ENCODE peak calls at places on chromosomes 7 and 10, in eight cellular contexts. E is GM12865; K is CD4-positive, alpha-beta T cell; J is AG04450; H is GM23338; P is tibial nerve; Q is LoVo; M is RPMI7951. B is an unnamed sample.

GRCh38 chr7:129144095-129144833 is at the start of gene TSPAN33:
- DNase-seq in E (peak; percentile 84), K (peak; percentile 55), J (no peak), H (peak; percentile 96), P (peak; percentile 71), Q (peak; percentile 91), M (peak; percentile 67), B (peak; percentile 72)

GRCh38 chr10:122567056-122567660 is 6.6 kb downstream of the DMBT1 start:
- DNase-seq in E (peak; percentile 29), K (no peak), J (no peak), H (peak; percentile 61), P (no peak), Q (no peak), M (peak; percentile 22), B (peak; percentile 17)

GRCh38 chr7:157158400-157158799 is 19.7 kb downstream of the UBE3C start:
- DNase-seq in E (no peak), K (no peak), J (no peak), H (no peak), P (no peak), Q (no peak), M (no peak), B (no peak)

GRCh38 chr7:129845972-129846327 is 106.8 kb downstream of the UBE2H start:
- DNase-seq in E (no peak), K (no peak), J (peak; percentile 54), H (no peak), P (no peak), Q (peak; percentile 52), M (peak; percentile 84), B (no peak)

GRCh38 chr7:74017122-74017521 is 10.9 kb upstream of the ELN start:
- DNase-seq in E (no peak), K (no peak), J (no peak), H (no peak), P (no peak), Q (no peak), M (peak; percentile 36), B (no peak)

GRCh38 chr7:44097064-44097932 is 6.8 kb upstream of the AEBP1 start:
- DNase-seq in E (peak; percentile 44), K (no peak), J (no peak), H (no peak), P (no peak), Q (no peak), M (no peak), B (no peak)

GRCh38 chr7:101363734-101364374 is 1.2 kb downstream of the COL26A1 start:
- DNase-seq in E (peak; percentile 72), K (peak; percentile 54), J (peak; percentile 7), H (peak; percentile 83), P (peak; percentile 11), Q (peak; percentile 71), M (peak; percentile 51), B (peak; percentile 31)

GRCh38 chr7:79352323-79352722 is 101.1 kb downstream of the MAGI2 start:
- DNase-seq in E (no peak), K (no peak), J (no peak), H (no peak), P (no peak), Q (no peak), M (no peak), B (no peak)

GRCh38 chr10:127175357-127176110 is 20.9 kb downstream of the INSYN2A start:
- DNase-seq in E (no peak), K (no peak), J (no peak), H (no peak), P (no peak), Q (no peak), M (no peak), B (no peak)

GRCh38 chr7:136133491-136133990 is 156.4 kb upstream of the MTPN start:
- DNase-seq in E (no peak), K (no peak), J (peak; percentile 11), H (peak; percentile 11), P (no peak), Q (no peak), M (peak; percentile 85), B (no peak)

GRCh38 chr7:148624735-148625134 is 34.2 kb downstream of the C7orf33 start:
- DNase-seq in E (no peak), K (no peak), J (no peak), H (no peak), P (no peak), Q (no peak), M (peak; percentile 53), B (no peak)

GRCh38 chr7:150800576-150801241 is at the start of gene TMEM176A:
- DNase-seq in E (no peak), K (no peak), J (no peak), H (peak; percentile 37), P (no peak), Q (no peak), M (no peak), B (no peak)

GRCh38 chr10:127046975-127047877 is 142.0 kb downstream of the DOCK1 start:
- DNase-seq in E (no peak), K (no peak), J (no peak), H (no peak), P (no peak), Q (no peak), M (no peak), B (no peak)

GRCh38 chr7:7996568-7996967 is 28.0 kb downstream of the GLCCI1 start:
- DNase-seq in E (peak; percentile 63), K (no peak), J (no peak), H (peak; percentile 27), P (no peak), Q (peak; percentile 14), M (no peak), B (no peak)

GRCh38 chr7:7795736-7796135 is 77.3 kb upstream of the RPA3 start:
- DNase-seq in E (no peak), K (no peak), J (no peak), H (no peak), P (no peak), Q (peak; percentile 60), M (peak; percentile 80), B (no peak)

GRCh38 chr10:78817804-78818203 is 251.0 kb upstream of the ZMIZ1 start:
- DNase-seq in E (no peak), K (no peak), J (no peak), H (peak; percentile 15), P (no peak), Q (no peak), M (no peak), B (no peak)

GRCh38 chr10:20834825-20835224 is 62.3 kb downstream of the NEBL start:
- DNase-seq in E (no peak), K (no peak), J (no peak), H (no peak), P (no peak), Q (no peak), M (no peak), B (no peak)

GRCh38 chr7:40162516-40162915 is 27.7 kb downstream of the SUGCT start:
- DNase-seq in E (no peak), K (no peak), J (no peak), H (no peak), P (no peak), Q (no peak), M (peak; percentile 48), B (no peak)

GRCh38 chr7:155351120-155351870 is 53.6 kb downstream of the INSIG1 start:
- DNase-seq in E (no peak), K (no peak), J (no peak), H (no peak), P (no peak), Q (no peak), M (no peak), B (no peak)

GRCh38 chr7:3154881-3155494 is 111.3 kb upstream of the CARD11 start:
- DNase-seq in E (peak; percentile 68), K (peak; percentile 44), J (peak; percentile 8), H (peak; percentile 80), P (peak; percentile 47), Q (peak; percentile 26), M (peak; percentile 62), B (no peak)

GRCh38 chr7:48427671-48428070 is 256.4 kb downstream of the ABCA13 start:
- DNase-seq in E (no peak), K (no peak), J (no peak), H (no peak), P (no peak), Q (no peak), M (peak; percentile 42), B (no peak)

GRCh38 chr7:110418651-110419270 is 672.2 kb upstream of the LRRN3 start:
- DNase-seq in E (no peak), K (no peak), J (no peak), H (peak; percentile 11), P (no peak), Q (no peak), M (no peak), B (no peak)

GRCh38 chr10:16520900-16521299 is 779 bp downstream of the C1QL3 start:
- DNase-seq in E (peak; percentile 68), K (peak; percentile 10), J (no peak), H (peak; percentile 65), P (no peak), Q (no peak), M (peak; percentile 22), B (no peak)

GRCh38 chr7:137443616-137444015 is 100.1 kb upstream of the PTN start:
- DNase-seq in E (no peak), K (no peak), J (no peak), H (no peak), P (no peak), Q (no peak), M (peak; percentile 86), B (no peak)

GRCh38 chr10:3400368-3400767 is 227.8 kb upstream of the PITRM1 start:
- DNase-seq in E (no peak), K (no peak), J (peak; percentile 8), H (no peak), P (no peak), Q (no peak), M (peak; percentile 43), B (no peak)

GRCh38 chr7:143914938-143915337 is 13.0 kb upstream of the TCAF1 start:
- DNase-seq in E (no peak), K (no peak), J (no peak), H (no peak), P (no peak), Q (no peak), M (no peak), B (no peak)

GRCh38 chr7:38310601-38311057 is 37.2 kb upstream of the TARP start:
- DNase-seq in E (no peak), K (no peak), J (no peak), H (no peak), P (peak; percentile 50), Q (no peak), M (peak; percentile 48), B (peak; percentile 11)

GRCh38 chr7:9250876-9251275 is 817.5 kb downstream of the NXPH1 start:
- DNase-seq in E (no peak), K (no peak), J (no peak), H (peak; percentile 24), P (no peak), Q (no peak), M (no peak), B (no peak)

GRCh38 chr10:110179220-110179619 is 28.2 kb upstream of the MXI1 start:
- DNase-seq in E (no peak), K (no peak), J (no peak), H (no peak), P (no peak), Q (no peak), M (no peak), B (no peak)

GRCh38 chr10:70851597-70852475 is 36.1 kb downstream of the SGPL1 start:
- DNase-seq in E (no peak), K (no peak), J (no peak), H (no peak), P (no peak), Q (no peak), M (no peak), B (no peak)

GRCh38 chr7:152902870-152903860 is 143.6 kb downstream of the ACTR3B start:
- DNase-seq in E (no peak), K (no peak), J (no peak), H (no peak), P (no peak), Q (no peak), M (no peak), B (no peak)

GRCh38 chr7:600149-600814 is 80.6 kb upstream of the PDGFA start:
- DNase-seq in E (no peak), K (no peak), J (no peak), H (no peak), P (no peak), Q (no peak), M (no peak), B (no peak)

GRCh38 chr10:31352436-31353226 is 33.6 kb downstream of the ZEB1 start:
- DNase-seq in E (peak; percentile 21), K (no peak), J (no peak), H (no peak), P (no peak), Q (no peak), M (no peak), B (no peak)

GRCh38 chr10:96306516-96306915 is 2.3 kb downstream of the DNTT start:
- DNase-seq in E (peak; percentile 29), K (peak; percentile 26), J (no peak), H (no peak), P (peak; percentile 39), Q (no peak), M (peak; percentile 34), B (peak; percentile 55)

B was measured in heart right ventricle.